ENCODE peak calls at places on chromosomes 11 and 22, in nine cellular contexts. A, P, X, Z, Y, R, J, H and S are unnamed samples. For H3K9me3, the result is how much of the 10 kb centered on the place peaks cover.

GRCh38 chr11:109752212-109752825 is 330.3 kb downstream of the C11orf87 start:
- DNase-seq in P (no peak), R (no peak), Y (no peak), J (no peak), X (no peak), Z (no peak), H (no peak), A (no peak), S (no peak)

GRCh38 chr22:40363059-40363458 is 7.3 kb upstream of the SGSM3 start:
- DNase-seq in H (no peak), J (no peak), Y (no peak), P (no peak), X (peak), Z (no peak), R (no peak), A (no peak), S (no peak)

GRCh38 chr11:88626216-88626615 is 288.7 kb upstream of the CTSC start:
- DNase-seq in A (no peak), H (no peak), X (no peak), Y (no peak), J (no peak), Z (no peak), R (no peak), P (no peak), S (no peak)

GRCh38 chr11:92941676-92942571 is 27.5 kb upstream of the MTNR1B start:
- DNase-seq in Z (no peak), Y (no peak), R (no peak), X (no peak), H (no peak), J (peak), P (no peak), A (no peak), S (no peak)

GRCh38 chr22:37269930-37270678 is 12.2 kb upstream of the CYTH4 start:
- DNase-seq in Y (no peak), A (no peak), P (no peak), H (no peak), R (no peak), J (no peak), X (no peak), Z (no peak), S (no peak)

GRCh38 chr11:12150831-12151382 is 40.5 kb downstream of the MICAL2 start:
- DNase-seq in P (no peak), H (no peak), Y (no peak), R (no peak), A (no peak), J (peak), Z (no peak), X (no peak), S (no peak)

GRCh38 chr22:42961815-42962214 is 53.1 kb downstream of the PACSIN2 start:
- DNase-seq in A (no peak), P (no peak), X (no peak), H (no peak), R (no peak), J (no peak), Z (no peak), Y (no peak), S (no peak)

GRCh38 chr11:70741085-70741484 is 342.8 kb downstream of the CTTN start:
- DNase-seq in Y (no peak), J (no peak), A (no peak), Z (no peak), X (no peak), H (no peak), P (no peak), R (no peak), S (no peak)

GRCh38 chr11:13884159-13884799 is 78.2 kb upstream of the SPON1 start:
- DNase-seq in Y (no peak), J (peak), P (no peak), H (no peak), Z (no peak), A (no peak), R (no peak), X (no peak), S (no peak)

GRCh38 chr11:77073328-77074001 is 6.7 kb downstream of the CAPN5 start:
- DNase-seq in P (peak), Y (peak), A (no peak), Z (peak), J (peak), R (peak), X (peak), H (peak), S (no peak)

GRCh38 chr11:76939219-76939631 is 78.5 kb downstream of the ACER3 start:
- DNase-seq in P (no peak), Z (no peak), A (no peak), Y (no peak), H (peak), R (no peak), J (peak), X (no peak), S (no peak)

GRCh38 chr11:93984205-93984586 is 37.0 kb upstream of the HEPHL1 start:
- DNase-seq in R (no peak), J (peak), A (no peak), X (no peak), H (no peak), P (no peak), Z (no peak), Y (no peak), S (no peak)

GRCh38 chr11:63639195-63639832 is 25.1 kb upstream of the PLAAT3 start:
- DNase-seq in P (no peak), H (peak), Z (no peak), Y (no peak), R (no peak), A (no peak), X (no peak), J (peak), S (no peak)

GRCh38 chr11:67439321-67440228 is 2.1 kb upstream of the PTPRCAP start:
- DNase-seq in Z (no peak), A (no peak), X (no peak), Y (peak), P (no peak), H (peak), R (no peak), J (peak), S (no peak)

GRCh38 chr11:67393437-67393836 is 1.7 kb downstream of the RAD9A start:
- DNase-seq in J (no peak), R (no peak), Z (no peak), Y (no peak), A (no peak), X (no peak), H (no peak), P (peak), S (no peak)

GRCh38 chr11:126710804-126711399 is 289.7 kb downstream of the KIRREL3 start:
- DNase-seq in Y (no peak), P (no peak), A (no peak), R (no peak), Z (no peak), J (no peak), H (no peak), X (no peak), S (no peak)

GRCh38 chr11:11661356-11662040 is 39.7 kb upstream of the GALNT18 start:
- DNase-seq in X (no peak), R (no peak), H (no peak), P (no peak), Z (no peak), A (no peak), J (no peak), Y (no peak), S (no peak)

GRCh38 chr11:105838668-105839403 is 183.2 kb downstream of the MSANTD4 start:
- DNase-seq in H (no peak), Z (no peak), X (peak), Y (no peak), J (peak), A (no peak), R (no peak), P (no peak), S (no peak)

GRCh38 chr11:85595285-85595884 is 31.8 kb downstream of the DLG2 start:
- DNase-seq in J (peak), P (no peak), Z (no peak), Y (no peak), R (no peak), X (peak), H (no peak), A (no peak), S (no peak)

GRCh38 chr22:20881869-20882815 is 23.3 kb downstream of the SNAP29 start:
- DNase-seq in A (no peak), P (peak), H (no peak), J (no peak), Z (no peak), R (no peak), Y (no peak), X (no peak), S (no peak)

GRCh38 chr11:20353829-20354434 is 9.6 kb upstream of the HTATIP2 start:
- DNase-seq in A (no peak), Y (no peak), J (peak), X (no peak), P (no peak), H (peak), Z (no peak), R (no peak), S (no peak)

GRCh38 chr11:29432719-29433325 is 584.0 kb downstream of the KCNA4 start:
- DNase-seq in X (no peak), H (no peak), Z (no peak), A (no peak), P (no peak), J (peak), Y (no peak), R (no peak), S (no peak)

DNA sequence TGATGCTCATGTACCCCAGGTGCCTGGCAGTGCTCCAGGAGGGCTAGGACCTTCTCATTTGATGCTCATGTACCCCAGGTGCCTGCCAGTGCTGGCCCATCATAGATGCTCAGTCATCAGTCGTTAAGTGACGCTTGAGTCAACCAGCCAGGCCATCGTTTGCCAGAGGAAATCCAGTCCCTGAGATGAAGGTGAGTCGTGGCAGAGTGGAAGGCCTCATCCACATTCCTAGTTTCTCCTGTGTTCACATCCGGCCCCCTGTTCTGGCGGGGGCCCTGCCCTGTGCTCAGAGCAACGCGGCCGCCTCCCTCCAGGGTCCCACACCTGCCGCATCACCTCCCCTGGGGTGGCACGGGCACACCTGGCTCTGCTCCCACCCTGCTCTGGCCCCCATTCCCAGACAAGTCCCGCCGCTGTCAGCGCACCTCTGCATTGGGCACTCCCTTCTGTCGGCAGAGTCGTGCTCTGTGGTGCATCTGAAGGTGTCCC is 279.9 kb downstream of the BRD1 start:
- DNase-seq in X (no peak), H (peak), A (no peak), P (no peak), Y (peak), R (no peak), Z (no peak), J (no peak), S (no peak)
- H3K9me3 ChIP-seq in X (half or more), H (under half), A (under half), P (under half), Y (under half), R (under half), Z (under half), J (under half), S (under half)

DNA sequence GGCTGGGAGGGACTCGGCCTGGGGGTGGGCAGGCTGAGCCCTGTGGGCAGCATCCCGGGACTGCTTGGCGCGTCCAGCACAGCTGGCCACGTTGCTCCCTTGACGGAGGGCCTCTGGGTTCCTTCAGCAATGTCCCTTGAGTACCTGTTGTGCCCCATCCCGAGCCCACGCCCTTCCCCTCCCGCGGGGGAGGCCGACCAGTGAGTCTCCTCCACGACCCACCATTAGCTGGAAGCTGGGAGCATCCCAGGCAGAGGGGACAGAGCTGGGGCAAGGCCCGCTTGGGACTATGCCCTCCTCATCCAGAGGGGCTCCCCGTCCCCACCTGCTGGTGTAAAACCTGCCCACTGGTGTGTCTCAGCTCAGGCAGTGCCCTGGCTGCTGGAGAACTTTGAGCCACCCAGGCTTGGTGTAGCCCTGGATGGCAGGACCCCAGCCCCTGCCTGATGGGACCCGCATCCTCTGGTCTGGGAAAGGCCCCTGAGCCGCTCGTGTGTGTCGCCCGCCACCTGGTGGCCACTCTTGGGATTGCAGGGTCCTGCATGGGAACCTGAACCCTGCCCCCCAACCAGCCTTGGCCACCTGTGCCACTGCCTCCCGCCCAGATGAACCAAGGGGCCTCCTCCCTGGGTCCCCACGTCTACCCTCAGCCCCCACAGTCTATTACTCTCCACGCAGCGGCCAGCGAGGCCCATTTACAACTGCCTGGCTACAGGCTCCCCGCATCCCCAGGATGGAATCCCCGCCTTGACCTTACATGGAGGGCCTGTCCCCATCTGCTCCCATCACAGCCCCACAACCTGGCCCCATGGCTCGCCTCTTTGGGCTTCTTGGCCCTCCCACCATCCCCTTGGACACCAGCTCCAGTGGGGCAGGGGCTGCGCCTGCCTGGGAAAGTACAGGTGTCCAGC is 16.6 kb upstream of the ARHGAP8 start:
- DNase-seq in X (no peak), A (peak), Y (peak), Z (peak), R (peak), J (peak), P (peak), H (peak), S (no peak)
- H3K9me3 ChIP-seq in X (under half), A (under half), Y (under half), Z (under half), R (under half), J (under half), P (under half), H (under half), S (under half)

GRCh38 chr22:47439643-47440265 is 677.3 kb downstream of the TBC1D22A start:
- DNase-seq in X (no peak), A (no peak), J (no peak), P (no peak), R (no peak), H (no peak), Y (no peak), Z (no peak), S (no peak)
- H3K9me3 ChIP-seq in X (under half), A (under half), J (under half), P (under half), R (under half), H (half or more), Y (under half), Z (half or more), S (under half)

GRCh38 chr22:30643055-30643875 is 7.7 kb downstream of the SLC35E4 start:
- DNase-seq in X (no peak), Y (peak), R (no peak), H (no peak), A (no peak), P (no peak), J (no peak), Z (peak), S (no peak)
- H3K9me3 ChIP-seq in X (under half), Y (under half), R (under half), H (under half), A (under half), P (under half), J (under half), Z (under half), S (under half)

DNA sequence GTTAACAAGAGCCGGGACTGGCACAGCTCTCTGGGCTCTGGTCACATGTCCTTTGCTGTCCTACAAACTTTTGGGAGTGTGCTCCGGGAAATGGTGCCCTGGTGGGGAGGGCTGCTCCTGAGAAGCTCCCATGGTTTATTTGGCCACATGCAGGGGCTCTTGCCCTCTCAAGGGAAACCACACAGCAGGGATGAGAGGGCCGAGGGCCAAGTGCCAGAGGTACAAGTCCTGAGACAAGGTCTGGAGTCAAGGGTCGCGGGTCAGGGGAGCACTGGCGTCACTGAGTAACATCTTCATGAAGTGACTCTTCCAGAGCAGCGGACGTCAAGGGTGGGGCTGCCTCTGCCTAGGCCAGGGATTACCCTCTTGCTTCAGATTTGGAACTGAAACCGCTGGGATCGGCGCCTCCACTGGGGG is 1160.6 kb downstream of the TBC1D22A start:
- DNase-seq in Z (no peak), R (no peak), Y (no peak), P (no peak), X (no peak), H (no peak), A (no peak), J (no peak), S (no peak)
- H3K9me3 ChIP-seq in Z (under half), R (under half), Y (under half), P (under half), X (half or more), H (under half), A (under half), J (under half), S (under half)

DNA sequence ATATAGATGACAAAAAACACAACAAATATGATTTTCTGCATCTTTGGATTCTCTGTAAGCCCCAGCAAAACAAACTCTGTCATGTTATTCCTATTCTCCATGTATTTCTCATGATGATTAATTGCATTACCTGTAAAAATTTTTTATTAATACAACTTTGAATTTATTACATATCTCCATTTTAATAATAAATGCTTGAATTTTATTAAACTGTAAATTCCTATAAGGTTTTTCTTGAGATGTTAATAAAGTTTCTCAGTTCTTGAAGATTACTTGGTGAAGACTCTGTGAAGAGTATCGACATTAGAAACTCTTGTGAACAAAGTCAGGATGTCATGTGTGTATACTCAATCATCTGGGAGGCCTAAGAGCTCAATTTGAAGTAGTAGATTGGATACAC is at the start of gene OR4C46:
- DNase-seq in H (no peak), A (no peak), J (no peak), R (no peak), Z (no peak), Y (no peak), P (no peak), X (no peak), S (no peak)
- H3K9me3 ChIP-seq in H (under half), A (under half), J (under half), R (under half), Z (under half), Y (under half), P (under half), X (under half), S (under half)